ENCODE peak calls at places on chromosomes 12 and 14, in eight cellular contexts. Y is neural crest cell, P is PC-3, U is kidney epithelial cell, X is mucosa of descending colon, I is psoas muscle, F is kidney, H is ovary. Z is an unnamed sample.

GRCh38 chr12:65968889-65969509 is 144.7 kb downstream of the HMGA2 start:
- DNase-seq in Y (no peak), P (no peak), U (no peak), X (no peak), I (no peak), F (no peak), H (no peak), Z (no peak)

GRCh38 chr12:55966408-55967281 is at the start of gene CDK2:
- DNase-seq in Y (peak), P (peak), U (no peak), X (peak), I (peak), F (peak), H (peak), Z (no peak)

GRCh38 chr12:64083285-64084210 is 138.5 kb downstream of the KICS2 start:
- DNase-seq in Y (no peak), P (peak), U (no peak), X (peak), I (peak), F (no peak), H (peak), Z (peak)

GRCh38 chr12:116599285-116600122 is 40.3 kb downstream of the MAP1LC3B2 start:
- DNase-seq in Y (peak), P (peak), U (no peak), X (peak), I (peak), F (peak), H (peak), Z (no peak)

GRCh38 chr12:32273712-32274111 is 125.6 kb upstream of the FGD4 start:
- DNase-seq in Y (peak), P (no peak), U (no peak), X (no peak), I (no peak), F (no peak), H (no peak), Z (no peak)

GRCh38 chr12:104280703-104281458 is 22.7 kb upstream of the EID3 start:
- DNase-seq in Y (no peak), P (peak), U (no peak), X (no peak), I (no peak), F (no peak), H (no peak), Z (peak)

GRCh38 chr12:57146925-57147640 is at the start of gene LRP1-AS:
- DNase-seq in Y (no peak), P (no peak), U (no peak), X (no peak), I (no peak), F (no peak), H (no peak), Z (no peak)

GRCh38 chr14:37147310-37147875 is 25.0 kb downstream of the SLC25A21 start:
- DNase-seq in Y (no peak), P (no peak), U (no peak), X (no peak), I (no peak), F (no peak), H (no peak), Z (no peak)

GRCh38 chr12:31234955-31235867 is 90.7 kb downstream of the SINHCAF start:
- DNase-seq in Y (peak), P (peak), U (no peak), X (no peak), I (peak), F (peak), H (no peak), Z (no peak)

GRCh38 chr14:80491562-80492139 is 280.3 kb upstream of the DIO2 start:
- DNase-seq in Y (no peak), P (no peak), U (no peak), X (no peak), I (no peak), F (no peak), H (no peak), Z (no peak)

GRCh38 chr14:94879504-94879903 is 109.6 kb upstream of the GSC start:
- DNase-seq in Y (no peak), P (no peak), U (no peak), X (no peak), I (no peak), F (no peak), H (no peak), Z (no peak)

GRCh38 chr14:63468273-63468672 is 74.9 kb downstream of the PPP2R5E start:
- DNase-seq in Y (no peak), P (peak), U (no peak), X (no peak), I (no peak), F (no peak), H (no peak), Z (no peak)

GRCh38 chr12:94614288-94614721 is 36.1 kb downstream of the TMCC3 start:
- DNase-seq in Y (no peak), P (peak), U (no peak), X (no peak), I (no peak), F (no peak), H (no peak), Z (no peak)

GRCh38 chr12:84599539-84599938 is 313.1 kb downstream of the SLC6A15 start:
- DNase-seq in Y (no peak), P (peak), U (peak), X (no peak), I (no peak), F (no peak), H (no peak), Z (peak)

GRCh38 chr12:124761876-124762275 is 101.8 kb downstream of the SCARB1 start:
- DNase-seq in Y (no peak), P (no peak), U (no peak), X (no peak), I (no peak), F (no peak), H (no peak), Z (no peak)

GRCh38 chr12:55876110-55876509 is 33.4 kb upstream of the MMP19 start:
- DNase-seq in Y (no peak), P (no peak), U (no peak), X (no peak), I (no peak), F (no peak), H (no peak), Z (no peak)

GRCh38 chr12:72077111-72077820 is 138.6 kb downstream of the TPH2 start:
- DNase-seq in Y (no peak), P (peak), U (no peak), X (no peak), I (no peak), F (no peak), H (no peak), Z (no peak)

GRCh38 chr12:8077207-8077606 is 4.9 kb upstream of the NECAP1 start:
- DNase-seq in Y (no peak), P (peak), U (no peak), X (no peak), I (no peak), F (no peak), H (no peak), Z (no peak)

GRCh38 chr12:44286336-44286735 is 450.5 kb downstream of the TMEM117 start:
- DNase-seq in Y (no peak), P (no peak), U (no peak), X (no peak), I (no peak), F (no peak), H (no peak), Z (peak)

DNA sequence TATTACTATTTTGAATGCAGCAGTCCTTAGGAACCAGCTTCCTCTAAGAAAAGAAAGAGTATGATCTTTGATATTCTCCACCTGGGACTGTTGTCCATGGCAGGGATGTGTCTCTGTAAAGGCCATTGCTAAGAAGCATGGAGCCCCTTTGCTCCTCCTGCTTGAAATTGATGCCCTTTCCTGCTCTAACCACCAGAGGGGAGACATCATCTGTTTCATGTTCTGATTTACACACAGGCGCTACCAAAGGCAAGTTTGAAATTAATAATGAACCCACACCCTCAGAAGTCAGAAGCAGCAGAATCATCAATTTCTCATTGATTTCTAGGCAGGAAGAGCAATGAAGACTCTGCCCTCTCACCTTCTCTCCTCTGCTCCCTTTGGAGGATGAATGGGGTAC is 253.8 kb downstream of the RMST start:
- DNase-seq in Y (no peak), P (peak), U (no peak), X (no peak), I (no peak), F (no peak), H (no peak), Z (no peak)
- TF ChIP-seq CTCF in Y (peak), P (peak), U (peak), X (no peak), I (no peak), F (no peak), H (no peak), Z (no peak)

GRCh38 chr12:4107911-4108697 is 165.5 kb upstream of the CCND2 start:
- DNase-seq in Y (no peak), P (no peak), U (no peak), X (no peak), I (no peak), F (peak), H (no peak), Z (no peak)
- TF ChIP-seq CTCF in Y (no peak), P (no peak), U (no peak), X (no peak), I (no peak), F (no peak), H (no peak), Z (no peak)

GRCh38 chr12:48956279-48957140 is 777 bp downstream of the ARF3 start:
- DNase-seq in Y (peak), P (peak), U (peak), X (peak), I (peak), F (peak), H (peak), Z (peak)
- TF ChIP-seq CTCF in Y (peak), P (no peak), U (peak), X (no peak), I (no peak), F (peak), H (no peak), Z (no peak)

GRCh38 chr12:119578112-119578511 is 15.5 kb upstream of the TMEM233 start:
- DNase-seq in Y (no peak), P (peak), U (no peak), X (no peak), I (no peak), F (no peak), H (no peak), Z (no peak)

GRCh38 chr12:119573086-119573485 is 20.5 kb upstream of the TMEM233 start:
- DNase-seq in Y (no peak), P (no peak), U (no peak), X (no peak), I (no peak), F (no peak), H (no peak), Z (no peak)

GRCh38 chr12:119576915-119577314 is 16.7 kb upstream of the TMEM233 start:
- DNase-seq in Y (no peak), P (no peak), U (no peak), X (no peak), I (no peak), F (no peak), H (no peak), Z (no peak)

DNA sequence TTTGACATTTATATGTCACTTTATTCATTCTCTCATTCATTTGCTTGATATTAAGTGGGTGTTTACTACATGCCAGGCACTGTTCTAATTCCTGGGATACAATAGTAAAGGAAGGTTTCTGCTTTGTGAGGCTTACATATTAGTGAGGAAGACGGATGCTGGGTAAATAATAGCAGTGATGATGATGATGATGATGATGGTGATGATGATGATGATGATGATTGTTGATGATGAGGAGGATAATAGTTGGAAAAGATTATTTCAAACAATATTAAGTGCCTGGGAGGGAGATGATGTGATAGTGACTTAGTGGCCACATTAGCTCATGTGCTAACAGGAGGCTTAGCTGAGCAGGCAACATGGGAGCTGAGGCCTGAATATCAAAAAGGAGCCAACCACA is 19.3 kb upstream of the TMEM233 start:
- DNase-seq in Y (no peak), P (no peak), U (no peak), X (no peak), I (no peak), F (no peak), H (no peak), Z (no peak)
- TF ChIP-seq CTCF in Y (no peak), P (no peak), U (no peak), X (no peak), I (no peak), F (no peak), H (no peak), Z (no peak)

DNA sequence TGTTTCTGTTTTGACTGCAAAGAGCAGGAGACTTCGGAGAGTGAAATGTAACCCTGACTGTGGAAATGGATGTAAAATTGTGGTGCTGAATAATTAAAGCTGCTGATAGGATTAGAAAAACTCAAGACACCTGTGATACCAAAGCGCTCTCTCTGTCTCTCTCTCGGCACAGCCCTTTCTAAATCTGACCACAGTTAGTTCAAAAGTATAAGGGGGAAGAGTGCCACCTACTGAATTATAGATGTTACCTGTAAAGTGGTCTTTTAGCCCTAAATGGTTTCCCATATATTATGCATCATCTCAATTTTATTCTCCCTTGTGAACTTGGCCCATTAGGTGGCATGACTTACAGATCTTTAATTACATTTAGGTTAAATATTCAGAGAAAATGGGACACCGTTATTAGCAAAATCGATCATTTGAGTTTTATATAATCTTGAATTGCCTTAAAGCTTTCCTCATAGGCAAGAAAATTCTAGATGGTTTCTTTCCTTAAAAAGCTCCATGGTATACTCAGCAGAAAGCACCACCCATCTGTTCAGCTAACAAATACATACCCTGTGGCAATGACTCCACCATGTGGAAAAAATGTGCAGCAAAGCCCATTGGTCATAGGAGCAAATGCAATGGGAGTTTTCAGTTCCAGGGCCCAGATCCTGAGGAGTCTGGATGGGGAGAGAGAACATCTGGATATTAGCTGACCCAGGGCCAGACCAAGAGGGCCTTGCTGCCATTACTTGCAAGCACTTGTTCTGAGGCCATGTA is 18.1 kb downstream of the RFC5 start:
- DNase-seq in Y (no peak), P (peak), U (no peak), X (no peak), I (no peak), F (no peak), H (no peak), Z (no peak)
- TF ChIP-seq CTCF in Y (peak), P (peak), U (peak), X (no peak), I (peak), F (peak), H (no peak), Z (peak)